ENCODE peak calls at places on chromosome 18, in ten cellular contexts. A is T-helper 2 cell; K is EH; N is cardiac muscle cell; U is kidney epithelial cell; B is CD8-positive, alpha-beta T cell; D is OCI-M1; P is CD8-positive, alpha-beta memory T cell; S is testis; F is MG63. C is an unnamed sample.

GRCh38 chr18:30455741-30456140 is 586.8 kb downstream of the DSC3 start:
- DNase-seq in K (no peak), F (no peak), B (no peak), D (no peak), S (no peak), A (no peak), P (no peak), U (no peak), N (no peak), C (no peak)

GRCh38 chr18:44841221-44841620 is 160.5 kb downstream of the SETBP1 start:
- DNase-seq in D (no peak), F (no peak), K (no peak), N (no peak), P (no peak), U (no peak), S (no peak), A (no peak), B (no peak), C (peak)

GRCh38 chr18:48771641-48772380 is 179.0 kb downstream of the SMAD7 start:
- DNase-seq in S (no peak), P (no peak), N (no peak), F (no peak), D (no peak), B (no peak), U (no peak), A (no peak), K (no peak), C (no peak)

GRCh38 chr18:9732031-9732430 is 23.9 kb downstream of the RAB31 start:
- DNase-seq in N (no peak), K (no peak), F (no peak), D (no peak), A (no peak), P (no peak), B (peak), S (no peak), U (no peak), C (no peak)

GRCh38 chr18:26804474-26804873 is 61.0 kb downstream of the AQP4 start:
- DNase-seq in B (no peak), S (peak), K (no peak), D (peak), F (no peak), U (no peak), A (no peak), N (peak), P (no peak), C (peak)

GRCh38 chr18:29779096-29779495 is 1263.4 kb downstream of the DSC3 start:
- DNase-seq in S (no peak), D (peak), P (no peak), A (no peak), B (no peak), K (peak), N (no peak), F (no peak), U (no peak), C (no peak)

GRCh38 chr18:63951302-63951705 is 2.2 kb downstream of the HMSD start:
- DNase-seq in A (no peak), K (peak), S (no peak), N (no peak), D (no peak), U (no peak), F (no peak), B (no peak), P (no peak), C (peak)

GRCh38 chr18:26040051-26040656 is 50.3 kb downstream of the SS18 start:
- DNase-seq in U (no peak), B (no peak), D (peak), P (no peak), F (no peak), S (no peak), A (no peak), K (no peak), N (no peak), C (no peak)

GRCh38 chr18:51248685-51249084 is 51.2 kb upstream of the MEX3C start:
- DNase-seq in B (no peak), U (no peak), F (no peak), N (no peak), A (no peak), D (no peak), K (no peak), S (no peak), P (no peak), C (no peak)

GRCh38 chr18:33201509-33201926 is 239.0 kb downstream of the CCDC178 start:
- DNase-seq in U (peak), B (no peak), P (no peak), D (peak), S (peak), K (no peak), A (no peak), F (no peak), N (peak), C (peak)

GRCh38 chr18:5294113-5294617 is 1.4 kb downstream of the ZBTB14 start:
- DNase-seq in F (peak), B (no peak), U (no peak), P (no peak), K (peak), N (no peak), D (peak), S (peak), A (no peak), C (no peak)

GRCh38 chr18:59885579-59886163 is 14.1 kb upstream of the PMAIP1 start:
- DNase-seq in F (peak), U (no peak), K (peak), S (no peak), B (no peak), N (no peak), A (no peak), P (no peak), D (peak), C (peak)

C was measured in Daoy.